ENCODE peak calls at places on chromosomes 7 and 10, in ten cellular contexts. One of them, this sample, is unnamed.

GRCh38 chr7:150931199-150931869 is 46.8 kb downstream of the KCNH2 start:
- DNase-seq in tibial artery: no peak
- DNase-seq in neural progenitor cell: no peak
- DNase-seq in tibial nerve: no peak
- DNase-seq in astrocyte: no peak
- DNase-seq in mammary epithelial cell: no peak
- DNase-seq in upper lobe of right lung: no peak
- DNase-seq in SJSA1: no peak
- DNase-seq in uterus: no peak
- DNase-seq in H9: no peak
- DNase-seq in this sample: no peak

GRCh38 chr10:33224251-33224965 is 110.1 kb downstream of the NRP1 start:
- DNase-seq in upper lobe of right lung: no peak
- DNase-seq in uterus: no peak
- DNase-seq in mammary epithelial cell: no peak
- DNase-seq in neural progenitor cell: no peak
- DNase-seq in SJSA1: no peak
- DNase-seq in tibial nerve: no peak
- DNase-seq in astrocyte: peak
- DNase-seq in tibial artery: no peak
- DNase-seq in H9: no peak
- DNase-seq in this sample: no peak

GRCh38 chr7:142323706-142324105 is 65.8 kb upstream of the PRSS58 start:
- DNase-seq in tibial nerve: no peak
- DNase-seq in neural progenitor cell: peak
- DNase-seq in tibial artery: no peak
- DNase-seq in upper lobe of right lung: no peak
- DNase-seq in mammary epithelial cell: peak
- DNase-seq in astrocyte: no peak
- DNase-seq in SJSA1: no peak
- DNase-seq in H9: peak
- DNase-seq in uterus: no peak
- DNase-seq in this sample: peak

GRCh38 chr7:112006071-112006470 is 200.1 kb downstream of the DOCK4 start:
- DNase-seq in uterus: no peak
- DNase-seq in tibial artery: no peak
- DNase-seq in upper lobe of right lung: no peak
- DNase-seq in tibial nerve: no peak
- DNase-seq in mammary epithelial cell: no peak
- DNase-seq in astrocyte: no peak
- DNase-seq in H9: no peak
- DNase-seq in neural progenitor cell: no peak
- DNase-seq in SJSA1: no peak
- DNase-seq in this sample: no peak

GRCh38 chr7:157612664-157613561 is 276.1 kb downstream of the DNAJB6 start:
- DNase-seq in tibial artery: peak
- DNase-seq in upper lobe of right lung: peak
- DNase-seq in tibial nerve: no peak
- DNase-seq in astrocyte: no peak
- DNase-seq in SJSA1: no peak
- DNase-seq in uterus: no peak
- DNase-seq in mammary epithelial cell: no peak
- DNase-seq in H9: peak
- DNase-seq in neural progenitor cell: peak
- DNase-seq in this sample: no peak

GRCh38 chr7:22864301-22864700 is 41.7 kb upstream of the TOMM7 start:
- DNase-seq in astrocyte: no peak
- DNase-seq in neural progenitor cell: no peak
- DNase-seq in SJSA1: no peak
- DNase-seq in H9: no peak
- DNase-seq in mammary epithelial cell: no peak
- DNase-seq in tibial nerve: no peak
- DNase-seq in upper lobe of right lung: no peak
- DNase-seq in uterus: no peak
- DNase-seq in tibial artery: no peak
- DNase-seq in this sample: no peak

GRCh38 chr10:47178537-47179290 is 121.3 kb upstream of the GDF10 start:
- DNase-seq in mammary epithelial cell: no peak
- DNase-seq in H9: no peak
- DNase-seq in tibial nerve: no peak
- DNase-seq in SJSA1: no peak
- DNase-seq in uterus: no peak
- DNase-seq in neural progenitor cell: no peak
- DNase-seq in upper lobe of right lung: no peak
- DNase-seq in astrocyte: no peak
- DNase-seq in tibial artery: no peak
- DNase-seq in this sample: no peak

GRCh38 chr10:127506094-127506493 is 43.0 kb upstream of the NPS start:
- DNase-seq in upper lobe of right lung: no peak
- DNase-seq in tibial artery: no peak
- DNase-seq in SJSA1: no peak
- DNase-seq in H9: no peak
- DNase-seq in tibial nerve: no peak
- DNase-seq in mammary epithelial cell: no peak
- DNase-seq in astrocyte: no peak
- DNase-seq in neural progenitor cell: no peak
- DNase-seq in uterus: no peak
- DNase-seq in this sample: no peak

GRCh38 chr7:1953199-1954190 is 279.2 kb downstream of the MAD1L1 start:
- DNase-seq in upper lobe of right lung: no peak
- DNase-seq in uterus: no peak
- DNase-seq in tibial artery: no peak
- DNase-seq in H9: no peak
- DNase-seq in mammary epithelial cell: no peak
- DNase-seq in astrocyte: no peak
- DNase-seq in neural progenitor cell: no peak
- DNase-seq in tibial nerve: no peak
- DNase-seq in SJSA1: no peak
- DNase-seq in this sample: no peak

GRCh38 chr7:93914581-93915066 is 6.9 kb upstream of the GNG11 start:
- DNase-seq in H9: no peak
- DNase-seq in tibial artery: no peak
- DNase-seq in neural progenitor cell: no peak
- DNase-seq in astrocyte: peak
- DNase-seq in SJSA1: peak
- DNase-seq in tibial nerve: no peak
- DNase-seq in mammary epithelial cell: peak
- DNase-seq in uterus: no peak
- DNase-seq in upper lobe of right lung: no peak
- DNase-seq in this sample: no peak

GRCh38 chr10:71831646-71832552 is 19.2 kb downstream of the PSAP start:
- DNase-seq in tibial artery: peak
- DNase-seq in upper lobe of right lung: no peak
- DNase-seq in uterus: no peak
- DNase-seq in H9: no peak
- DNase-seq in neural progenitor cell: no peak
- DNase-seq in mammary epithelial cell: peak
- DNase-seq in SJSA1: no peak
- DNase-seq in tibial nerve: no peak
- DNase-seq in astrocyte: peak
- DNase-seq in this sample: no peak

GRCh38 chr7:36605261-36605660 is 119.0 kb downstream of the AOAH start:
- DNase-seq in H9: no peak
- DNase-seq in uterus: no peak
- DNase-seq in SJSA1: peak
- DNase-seq in astrocyte: peak
- DNase-seq in tibial artery: no peak
- DNase-seq in mammary epithelial cell: peak
- DNase-seq in upper lobe of right lung: no peak
- DNase-seq in neural progenitor cell: no peak
- DNase-seq in tibial nerve: no peak
- DNase-seq in this sample: no peak

GRCh38 chr10:30505543-30506298 is 71.7 kb downstream of the MAP3K8 start:
- DNase-seq in tibial artery: no peak
- DNase-seq in H9: no peak
- DNase-seq in upper lobe of right lung: no peak
- DNase-seq in mammary epithelial cell: no peak
- DNase-seq in tibial nerve: no peak
- DNase-seq in astrocyte: no peak
- DNase-seq in neural progenitor cell: no peak
- DNase-seq in SJSA1: no peak
- DNase-seq in uterus: no peak
- DNase-seq in this sample: no peak

GRCh38 chr10:3745582-3745981 is 39.4 kb downstream of the KLF6 start:
- DNase-seq in mammary epithelial cell: no peak
- DNase-seq in uterus: no peak
- DNase-seq in neural progenitor cell: peak
- DNase-seq in upper lobe of right lung: no peak
- DNase-seq in tibial artery: no peak
- DNase-seq in tibial nerve: no peak
- DNase-seq in astrocyte: no peak
- DNase-seq in SJSA1: no peak
- DNase-seq in H9: no peak
- DNase-seq in this sample: no peak

GRCh38 chr7:131325179-131325840 is 2.4 kb upstream of the MKLN1 start:
- DNase-seq in astrocyte: no peak
- DNase-seq in tibial artery: no peak
- DNase-seq in H9: no peak
- DNase-seq in upper lobe of right lung: no peak
- DNase-seq in mammary epithelial cell: no peak
- DNase-seq in neural progenitor cell: no peak
- DNase-seq in SJSA1: no peak
- DNase-seq in tibial nerve: no peak
- DNase-seq in uterus: no peak
- DNase-seq in this sample: no peak
- H3K27ac ChIP-seq in astrocyte: no peak
- H3K27ac ChIP-seq in tibial artery: no peak
- H3K27ac ChIP-seq in H9: no peak
- H3K27ac ChIP-seq in upper lobe of right lung: no peak
- H3K27ac ChIP-seq in mammary epithelial cell: no peak
- H3K27ac ChIP-seq in neural progenitor cell: no peak
- H3K27ac ChIP-seq in SJSA1: no peak
- H3K27ac ChIP-seq in tibial nerve: no peak
- H3K27ac ChIP-seq in uterus: no peak
- H3K27ac ChIP-seq in this sample: no peak

GRCh38 chr10:519055-519715 is 170.3 kb downstream of the DIP2C start:
- DNase-seq in tibial artery: peak
- DNase-seq in uterus: no peak
- DNase-seq in mammary epithelial cell: no peak
- DNase-seq in upper lobe of right lung: peak
- DNase-seq in tibial nerve: no peak
- DNase-seq in SJSA1: no peak
- DNase-seq in astrocyte: no peak
- DNase-seq in neural progenitor cell: no peak
- DNase-seq in H9: no peak
- DNase-seq in this sample: no peak
- H3K27ac ChIP-seq in tibial artery: no peak
- H3K27ac ChIP-seq in uterus: no peak
- H3K27ac ChIP-seq in mammary epithelial cell: no peak
- H3K27ac ChIP-seq in upper lobe of right lung: no peak
- H3K27ac ChIP-seq in tibial nerve: no peak
- H3K27ac ChIP-seq in SJSA1: no peak
- H3K27ac ChIP-seq in astrocyte: no peak
- H3K27ac ChIP-seq in neural progenitor cell: peak
- H3K27ac ChIP-seq in H9: no peak
- H3K27ac ChIP-seq in this sample: no peak

DNA sequence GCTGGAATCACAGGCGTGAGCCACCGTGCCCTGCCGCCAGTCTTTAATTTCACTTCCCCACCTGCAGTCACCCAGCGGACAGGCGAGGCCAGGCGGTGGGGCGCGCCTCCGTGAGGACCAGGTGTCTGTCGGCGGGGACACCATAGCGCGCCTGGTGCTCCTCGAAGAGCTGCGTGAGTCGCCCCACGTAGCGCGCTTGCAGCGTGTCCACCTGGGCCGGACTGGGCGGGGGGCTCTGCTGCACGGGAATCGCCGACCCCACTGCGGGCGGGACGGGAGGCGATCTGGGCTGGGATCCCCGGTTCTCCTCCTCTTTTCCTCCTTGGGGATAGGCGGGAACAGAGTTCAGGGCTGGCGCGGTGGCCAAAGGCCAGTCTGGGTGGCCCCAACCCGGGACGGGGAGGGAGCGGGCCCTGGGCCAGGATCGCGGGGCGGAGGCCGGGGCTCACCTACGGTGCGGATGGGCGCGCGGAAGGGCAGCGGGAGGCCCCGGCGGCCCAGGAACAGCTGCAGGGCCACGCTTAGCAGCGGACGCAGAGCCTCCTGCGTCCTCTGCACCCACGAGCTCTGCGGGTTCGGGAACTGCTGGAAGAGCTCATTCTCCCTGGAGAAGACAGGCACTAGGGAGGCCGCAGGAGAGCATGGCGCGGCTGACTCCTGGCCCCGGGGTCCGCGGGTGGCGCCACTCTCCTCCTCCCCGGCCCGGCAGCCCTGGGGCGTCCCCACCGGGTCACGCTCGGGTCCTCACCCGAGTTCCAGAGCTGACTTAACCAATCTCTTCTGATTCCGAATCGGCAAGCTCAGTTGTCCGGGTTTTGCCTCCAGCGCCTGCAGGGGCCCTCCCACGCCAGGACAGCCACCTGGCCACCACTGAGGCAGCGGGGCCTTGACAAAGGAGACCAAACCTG is 1.1 kb upstream of the MOGAT3 start:
- DNase-seq in mammary epithelial cell: no peak
- DNase-seq in SJSA1: no peak
- DNase-seq in H9: peak
- DNase-seq in upper lobe of right lung: no peak
- DNase-seq in astrocyte: no peak
- DNase-seq in neural progenitor cell: peak
- DNase-seq in uterus: no peak
- DNase-seq in tibial artery: no peak
- DNase-seq in tibial nerve: no peak
- DNase-seq in this sample: no peak
- H3K27ac ChIP-seq in mammary epithelial cell: no peak
- H3K27ac ChIP-seq in SJSA1: no peak
- H3K27ac ChIP-seq in H9: no peak
- H3K27ac ChIP-seq in upper lobe of right lung: no peak
- H3K27ac ChIP-seq in astrocyte: no peak
- H3K27ac ChIP-seq in neural progenitor cell: no peak
- H3K27ac ChIP-seq in uterus: no peak
- H3K27ac ChIP-seq in tibial artery: no peak
- H3K27ac ChIP-seq in tibial nerve: no peak
- H3K27ac ChIP-seq in this sample: no peak

DNA sequence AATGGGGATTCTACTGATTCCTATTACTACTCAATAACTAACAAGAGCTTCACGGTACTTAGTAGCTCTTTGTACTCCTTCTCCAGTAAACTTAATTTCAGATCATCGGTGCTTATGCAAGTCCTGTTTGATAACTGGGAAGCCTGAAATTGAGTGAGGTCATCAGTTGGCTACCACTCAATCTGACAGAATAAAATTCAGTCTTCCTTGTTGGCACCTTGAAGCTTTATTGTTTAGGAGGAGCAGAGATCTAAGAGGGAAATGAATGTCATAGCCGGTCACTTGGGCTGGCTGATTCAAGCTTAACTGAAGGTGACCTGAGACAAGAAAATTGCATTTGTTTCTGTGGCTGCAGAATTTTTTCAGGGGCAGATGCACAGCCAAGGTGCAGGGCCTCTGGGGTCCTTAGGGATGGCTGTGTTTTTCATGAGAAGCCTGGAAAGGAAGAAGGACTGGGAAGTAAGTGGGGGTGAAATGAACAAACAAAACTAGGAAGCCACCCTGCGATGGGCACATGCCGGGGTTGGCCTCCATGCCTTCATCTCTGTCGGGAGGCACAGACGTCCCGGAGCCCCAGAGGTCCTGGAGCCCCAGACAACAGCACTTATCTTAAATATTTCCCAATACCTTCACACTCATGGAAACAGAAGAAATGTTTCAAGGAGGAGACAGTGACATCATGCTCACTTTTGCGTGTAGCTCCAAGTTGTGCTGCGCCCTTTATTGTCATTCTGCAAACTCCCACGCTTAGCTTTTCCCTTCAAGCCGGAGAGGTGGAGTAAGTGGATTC is 85.0 kb upstream of the KIF5B start:
- DNase-seq in tibial nerve: no peak
- DNase-seq in upper lobe of right lung: no peak
- DNase-seq in tibial artery: no peak
- DNase-seq in mammary epithelial cell: no peak
- DNase-seq in astrocyte: no peak
- DNase-seq in H9: no peak
- DNase-seq in neural progenitor cell: no peak
- DNase-seq in SJSA1: no peak
- DNase-seq in uterus: no peak
- DNase-seq in this sample: no peak
- H3K27ac ChIP-seq in tibial nerve: no peak
- H3K27ac ChIP-seq in upper lobe of right lung: peak
- H3K27ac ChIP-seq in tibial artery: no peak
- H3K27ac ChIP-seq in mammary epithelial cell: no peak
- H3K27ac ChIP-seq in astrocyte: no peak
- H3K27ac ChIP-seq in H9: no peak
- H3K27ac ChIP-seq in neural progenitor cell: no peak
- H3K27ac ChIP-seq in SJSA1: no peak
- H3K27ac ChIP-seq in uterus: no peak
- H3K27ac ChIP-seq in this sample: no peak

This sample was measured in caudate nucleus.